ENCODE peak calls at places on chromosomes 4 and X, in six cellular contexts. O is psoas muscle; Z is tibial artery; J is body of pancreas; I is uterus; B is CD8-positive, alpha-beta T cell. E is an unnamed sample.

GRCh38 chrX:71606536-71607216 is 11.6 kb downstream of the CXCR3 start:
- DNase-seq in O (no peak), Z (no peak), J (no peak), I (no peak), B (peak), E (no peak)

GRCh38 chrX:131741103-131741581 is 197.3 kb downstream of the OR13H1 start:
- DNase-seq in O (peak), Z (no peak), J (no peak), I (peak), B (no peak), E (no peak)

GRCh38 chrX:119606508-119607389 is 525 bp upstream of the NKRF start:
- DNase-seq in O (no peak), Z (no peak), J (no peak), I (no peak), B (no peak), E (no peak)

GRCh38 chrX:18871970-18872369 is 111.9 kb downstream of the PHKA2 start:
- DNase-seq in O (no peak), Z (no peak), J (no peak), I (no peak), B (no peak), E (no peak)

GRCh38 chr4:140085062-140085622 is 68.8 kb downstream of the MAML3 start:
- DNase-seq in O (no peak), Z (no peak), J (no peak), I (no peak), B (no peak), E (no peak)

GRCh38 chr4:112510468-112511293 is 5.3 kb downstream of the NEUROG2 start:
- DNase-seq in O (no peak), Z (peak), J (no peak), I (no peak), B (no peak), E (peak)

GRCh38 chr4:155608231-155608885 is 58.3 kb upstream of the GUCY1A1 start:
- DNase-seq in O (no peak), Z (no peak), J (no peak), I (no peak), B (no peak), E (no peak)

GRCh38 chr4:14168919-14169318 is 541.4 kb upstream of the BOD1L1 start:
- DNase-seq in O (no peak), Z (no peak), J (peak), I (peak), B (no peak), E (no peak)

GRCh38 chrX:97700547-97700946 is 816.8 kb downstream of the RPA4 start:
- DNase-seq in O (no peak), Z (no peak), J (no peak), I (no peak), B (no peak), E (no peak)

GRCh38 chrX:12026481-12026880 is 111.8 kb upstream of the FRMPD4 start:
- DNase-seq in O (no peak), Z (no peak), J (no peak), I (no peak), B (no peak), E (no peak)

GRCh38 chr4:17313194-17313593 is 198.7 kb downstream of the QDPR start:
- DNase-seq in O (no peak), Z (no peak), J (no peak), I (no peak), B (no peak), E (no peak)

GRCh38 chr4:158122501-158122900 is 50.3 kb downstream of the GASK1B start:
- DNase-seq in O (no peak), Z (no peak), J (no peak), I (no peak), B (no peak), E (no peak)

DNA sequence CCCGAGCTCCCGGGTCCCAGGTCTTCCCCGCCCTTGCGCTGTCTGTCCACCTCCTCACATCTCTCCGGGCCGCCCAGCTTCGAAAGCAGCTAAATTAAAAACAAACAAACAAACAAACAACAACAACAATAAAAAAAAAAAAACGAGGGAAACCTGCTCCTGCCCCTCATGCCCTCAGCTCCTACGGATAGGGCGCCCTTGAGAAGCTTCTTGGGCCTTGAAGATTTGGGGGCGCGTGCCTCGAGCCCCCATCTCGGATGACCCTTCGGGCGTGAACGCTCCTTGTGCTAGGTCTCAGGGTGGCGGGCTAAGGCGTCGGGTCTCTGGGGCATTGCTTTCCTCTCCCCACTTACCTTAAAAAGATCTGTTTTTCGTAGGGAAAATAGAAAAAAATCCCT is 696 bp downstream of the NDNF start:
- DNase-seq in O (no peak), Z (no peak), J (no peak), I (no peak), B (no peak), E (no peak)
- H3K4me3 ChIP-seq in O (peak), Z (peak), J (no peak), I (peak), B (peak), E (peak)

GRCh38 chrX:86148594-86148993 is 343 bp downstream of the DACH2 start:
- DNase-seq in O (no peak), Z (no peak), J (no peak), I (no peak), B (no peak), E (peak)
- H3K4me3 ChIP-seq in O (peak), Z (peak), J (no peak), I (peak), B (no peak), E (peak)

DNA sequence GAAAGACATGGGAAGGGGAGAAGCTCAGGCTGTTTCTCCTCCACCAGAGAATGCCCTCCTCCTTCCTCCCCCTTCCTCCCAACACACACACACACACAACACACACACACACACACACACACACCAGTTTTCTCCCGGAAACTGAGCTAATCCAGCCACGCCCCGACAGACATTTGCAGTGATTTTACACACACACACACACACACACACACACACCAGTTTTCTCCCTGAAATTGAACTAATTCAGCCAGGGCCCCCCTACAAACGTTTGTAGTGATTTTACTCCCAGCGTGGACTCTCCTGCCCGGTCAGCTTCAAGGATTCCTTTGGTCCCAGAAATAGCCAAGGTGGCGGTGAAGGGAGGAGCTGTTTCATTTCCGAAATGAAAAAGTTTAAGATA is 32.9 kb upstream of the STX18 start:
- DNase-seq in O (no peak), Z (no peak), J (peak), I (peak), B (peak), E (no peak)
- H3K4me3 ChIP-seq in O (peak), Z (peak), J (peak), I (peak), B (peak), E (peak)

GRCh38 chrX:76434103-76434741 is 6.7 kb downstream of the MAGEE1 start:
- DNase-seq in O (no peak), Z (no peak), J (no peak), I (no peak), B (no peak), E (no peak)

GRCh38 chrX:76433219-76433618 is 5.7 kb downstream of the MAGEE1 start:
- DNase-seq in O (no peak), Z (no peak), J (no peak), I (no peak), B (no peak), E (no peak)

GRCh38 chrX:76427560-76428242 is at the start of gene MAGEE1:
- DNase-seq in O (peak), Z (peak), J (peak), I (peak), B (peak), E (peak)

DNA sequence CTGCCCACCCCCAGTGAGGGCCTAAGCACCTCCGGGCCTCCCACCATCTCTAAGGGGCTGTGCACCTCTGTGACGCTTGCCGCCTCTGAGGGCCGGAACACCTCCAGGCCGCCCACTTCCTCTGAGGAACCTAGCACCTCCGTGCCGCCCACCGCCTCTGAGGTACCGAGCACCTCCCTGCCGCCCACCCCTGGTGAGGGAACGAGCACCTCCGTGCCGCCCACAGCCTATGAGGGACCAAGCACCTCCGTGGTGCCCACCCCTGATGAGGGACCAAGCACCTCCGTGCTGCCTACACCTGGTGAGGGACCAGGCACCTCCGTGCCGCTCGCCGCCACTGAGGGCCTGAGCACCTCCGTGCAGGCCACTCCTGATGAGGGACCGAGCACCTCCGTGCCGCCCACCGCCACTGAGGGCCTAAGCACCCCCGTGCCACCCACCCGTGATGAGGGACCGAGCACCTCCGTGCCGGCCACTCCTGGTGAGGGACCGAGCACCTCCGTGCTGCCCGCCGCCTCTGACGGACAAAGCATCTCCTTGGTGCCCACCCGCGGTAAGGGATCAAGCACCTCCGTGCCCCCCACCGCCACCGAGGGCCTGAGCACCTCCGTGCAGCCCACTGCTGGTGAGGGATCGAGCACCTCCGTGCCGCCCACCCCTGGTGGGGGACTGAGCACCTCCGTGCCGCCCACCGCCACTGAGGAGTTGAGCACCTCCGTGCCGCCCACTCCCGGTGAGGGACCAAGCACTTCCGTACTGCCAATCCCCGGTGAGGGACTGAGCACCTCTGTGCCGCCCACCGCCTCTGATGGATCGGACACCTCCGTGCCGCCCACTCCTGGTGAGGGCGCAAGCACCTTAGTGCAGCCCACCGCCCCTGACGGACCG is 977 bp downstream of the MAGEE1 start:
- DNase-seq in O (peak), Z (no peak), J (peak), I (peak), B (peak), E (peak)
- H3K4me3 ChIP-seq in O (peak), Z (peak), J (peak), I (peak), B (peak), E (peak)

GRCh38 chrX:150975655-150976390 is 7.3 kb upstream of the HMGB3 start:
- DNase-seq in O (no peak), Z (no peak), J (no peak), I (no peak), B (no peak), E (peak)

GRCh38 chrX:150967786-150968185 is 15.3 kb upstream of the HMGB3 start:
- DNase-seq in O (no peak), Z (no peak), J (no peak), I (no peak), B (no peak), E (no peak)

GRCh38 chrX:150968862-150969720 is 14.0 kb upstream of the HMGB3 start:
- DNase-seq in O (no peak), Z (no peak), J (no peak), I (no peak), B (no peak), E (peak)

GRCh38 chrX:150977411-150978162 is 5.5 kb upstream of the HMGB3 start:
- DNase-seq in O (no peak), Z (no peak), J (no peak), I (no peak), B (no peak), E (peak)

DNA sequence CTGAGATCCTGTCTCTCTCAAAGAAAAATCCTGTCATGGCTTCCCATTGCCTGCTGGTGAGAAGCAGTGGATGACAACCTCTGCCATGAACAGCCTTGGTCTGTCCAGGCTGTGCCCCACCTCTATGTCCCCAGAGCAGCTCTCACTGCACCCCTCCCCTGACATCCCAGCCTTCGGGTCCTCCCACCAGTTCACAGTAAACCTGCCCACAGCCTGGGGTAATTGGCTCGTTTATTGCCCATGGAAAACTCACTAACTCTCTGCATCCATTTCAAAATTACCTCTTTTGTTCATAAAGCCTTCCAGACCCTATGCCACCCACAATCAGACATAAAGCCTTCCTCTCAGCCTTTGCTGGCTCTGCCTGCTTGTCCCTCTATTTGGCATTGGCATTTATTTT is 10.7 kb upstream of the HMGB3 start:
- DNase-seq in O (no peak), Z (no peak), J (no peak), I (no peak), B (no peak), E (no peak)
- H3K4me3 ChIP-seq in O (no peak), Z (no peak), J (no peak), I (no peak), B (no peak), E (no peak)

GRCh38 chrX:28582494-28582893 is 4.8 kb upstream of the IL1RAPL1 start:
- DNase-seq in O (no peak), Z (no peak), J (no peak), I (no peak), B (no peak), E (no peak)

GRCh38 chrX:28584025-28584424 is 3.2 kb upstream of the IL1RAPL1 start:
- DNase-seq in O (no peak), Z (no peak), J (no peak), I (no peak), B (no peak), E (no peak)

GRCh38 chrX:28586891-28587635 is at the start of gene IL1RAPL1:
- DNase-seq in O (no peak), Z (no peak), J (peak), I (no peak), B (no peak), E (no peak)

GRCh38 chrX:28586291-28586690 is 955 bp upstream of the IL1RAPL1 start:
- DNase-seq in O (no peak), Z (no peak), J (no peak), I (no peak), B (no peak), E (peak)

GRCh38 chrX:28585767-28586166 is 1.5 kb upstream of the IL1RAPL1 start:
- DNase-seq in O (no peak), Z (no peak), J (no peak), I (no peak), B (no peak), E (no peak)
- H3K4me3 ChIP-seq in O (peak), Z (no peak), J (no peak), I (no peak), B (no peak), E (peak)

GRCh38 chrX:129932792-129933321 is 26.9 kb downstream of the UTP14A start:
- DNase-seq in O (peak), Z (peak), J (peak), I (no peak), B (no peak), E (peak)

GRCh38 chrX:129931411-129932136 is 25.6 kb downstream of the UTP14A start:
- DNase-seq in O (peak), Z (peak), J (peak), I (peak), B (peak), E (peak)

GRCh38 chrX:129933700-129934099 is 27.7 kb downstream of the UTP14A start:
- DNase-seq in O (no peak), Z (no peak), J (no peak), I (no peak), B (no peak), E (no peak)

GRCh38 chrX:129932137-129932791 is 26.3 kb downstream of the UTP14A start:
- DNase-seq in O (peak), Z (peak), J (peak), I (peak), B (peak), E (peak)

DNA sequence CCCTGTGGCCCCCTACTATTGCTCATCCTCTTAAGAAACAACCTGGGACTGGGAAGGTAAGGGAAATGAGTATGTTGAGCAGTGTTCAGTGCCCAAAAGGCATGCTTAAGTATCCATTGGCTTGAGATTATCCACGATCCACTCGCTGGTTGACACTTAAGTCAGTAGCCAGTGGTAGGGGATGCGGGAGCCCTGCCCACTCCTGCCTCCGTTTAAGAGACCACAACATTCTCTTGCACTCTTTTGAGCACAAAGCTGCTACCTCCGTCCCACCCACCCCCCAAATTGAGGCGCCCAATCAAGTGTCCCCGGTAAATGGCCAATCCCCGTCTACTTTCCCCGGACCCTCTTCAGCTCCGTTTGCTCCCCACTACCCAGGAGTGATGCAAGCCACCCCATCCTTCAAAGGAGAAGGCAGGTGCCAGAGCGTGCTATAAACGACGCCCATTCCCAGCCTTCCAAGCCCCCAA is 25.0 kb downstream of the UTP14A start:
- DNase-seq in O (no peak), Z (no peak), J (no peak), I (no peak), B (no peak), E (peak)
- H3K4me3 ChIP-seq in O (peak), Z (peak), J (no peak), I (peak), B (peak), E (peak)